ENCODE peak calls at places on chromosomes 3 and 15, in four cellular contexts. B is A549, N is AG10803, H is astrocyte of the spinal cord. C is an unnamed sample.

GRCh38 chr15:99911824-99912223 is 178.6 kb upstream of the LYSMD4 start:
- DNase-seq in B (no peak), N (no peak), H (no peak), C (no peak)

GRCh38 chr3:127408684-127409420 is 121.0 kb upstream of the PRR20G start:
- DNase-seq in H (no peak), B (no peak), N (no peak), C (no peak)

GRCh38 chr15:64247906-64248541 is 85.2 kb upstream of the PPIB start:
- DNase-seq in N (peak), B (peak), H (peak), C (peak)

GRCh38 chr3:45966969-45967640 is 23.8 kb downstream of the CXCR6 start:
- DNase-seq in N (no peak), H (no peak), B (no peak), C (no peak)

GRCh38 chr3:65077124-65077523 is 389.3 kb upstream of the ADAMTS9 start:
- DNase-seq in B (no peak), N (no peak), H (no peak), C (no peak)

GRCh38 chr15:29377141-29377540 is 107.5 kb upstream of the NSMCE3 start:
- DNase-seq in H (no peak), B (no peak), N (no peak), C (no peak)

GRCh38 chr3:53796161-53796560 is 50.1 kb downstream of the CHDH start:
- DNase-seq in H (no peak), N (no peak), B (no peak), C (no peak)

GRCh38 chr15:73602992-73603391 is 30.2 kb downstream of the NPTN start:
- DNase-seq in B (no peak), N (no peak), H (no peak), C (no peak)

GRCh38 chr3:128235207-128235933 is 82.1 kb downstream of the EEFSEC start:
- DNase-seq in H (no peak), B (no peak), N (no peak), C (no peak)

GRCh38 chr3:64666171-64666581 is 21.6 kb downstream of the ADAMTS9 start:
- DNase-seq in B (peak), H (no peak), N (peak), C (peak)

GRCh38 chr3:170815340-170815739 is 54.7 kb downstream of the RPL22L1 start:
- DNase-seq in B (no peak), N (no peak), H (peak), C (no peak)

GRCh38 chr15:90002428-90002844 is 1.3 kb downstream of the ZNF710 start:
- DNase-seq in H (peak), N (peak), B (peak), C (no peak)

GRCh38 chr3:39385456-39386098 is 2.4 kb downstream of the SLC25A38 start:
- DNase-seq in N (no peak), H (no peak), B (no peak), C (no peak)

GRCh38 chr3:113143353-113143752 is 68.0 kb upstream of the BOC start:
- DNase-seq in B (no peak), N (no peak), H (no peak), C (no peak)

GRCh38 chr15:85869124-85869523 is 74.4 kb upstream of the KLHL25 start:
- DNase-seq in N (no peak), H (no peak), B (no peak), C (no peak)

GRCh38 chr15:95442107-95442719 is 888.3 kb upstream of the NR2F2 start:
- DNase-seq in H (no peak), N (no peak), B (no peak), C (no peak)

GRCh38 chr15:38868326-38869114 is 303.9 kb upstream of the RASGRP1 start:
- DNase-seq in N (peak), B (peak), H (peak), C (peak)

GRCh38 chr3:156390846-156391245 is 164.1 kb downstream of the SSR3 start:
- DNase-seq in B (no peak), N (no peak), H (no peak), C (no peak)

GRCh38 chr15:82850731-82851130 is 41.3 kb downstream of the WHAMM start:
- DNase-seq in B (no peak), H (no peak), N (no peak), C (no peak)

GRCh38 chr3:101865751-101866509 is 16.6 kb downstream of the NFKBIZ start:
- DNase-seq in B (no peak), H (no peak), N (no peak), C (no peak)

GRCh38 chr3:135083756-135084155 is 288.7 kb downstream of the EPHB1 start:
- DNase-seq in N (no peak), H (no peak), B (no peak), C (no peak)

GRCh38 chr3:2898591-2899353 is 211.4 kb downstream of the IL5RA start:
- DNase-seq in B (no peak), N (no peak), H (no peak), C (no peak)

GRCh38 chr3:193875601-193876321 is 260.2 kb upstream of the HES1 start:
- DNase-seq in H (no peak), N (no peak), B (no peak), C (no peak)

GRCh38 chr3:10353160-10353559 is 32.2 kb upstream of the SEC13 start:
- DNase-seq in N (no peak), H (peak), B (no peak), C (no peak)

GRCh38 chr3:156359337-156359736 is 195.6 kb downstream of the SSR3 start:
- DNase-seq in H (peak), B (no peak), N (no peak), C (no peak)

GRCh38 chr3:55615694-55616310 is 128.7 kb upstream of the WNT5A start:
- DNase-seq in B (no peak), N (peak), H (no peak), C (no peak)

GRCh38 chr15:57607570-57608000 is 15.9 kb downstream of the MYZAP start:
- DNase-seq in N (peak), H (peak), B (peak), C (peak)

GRCh38 chr3:188350956-188351355 is 197.0 kb downstream of the LPP start:
- DNase-seq in H (no peak), N (no peak), B (no peak), C (no peak)

GRCh38 chr3:119819806-119820205 is 37.9 kb downstream of the NR1I2 start:
- DNase-seq in H (no peak), B (no peak), N (peak), C (no peak)

GRCh38 chr15:40339621-40339945 is 1.2 kb downstream of the CCDC9B start:
- DNase-seq in H (no peak), N (no peak), B (peak), C (no peak)

GRCh38 chr3:46575577-46576222 is 9.6 kb upstream of the LRRC2 start:
- DNase-seq in N (no peak), H (no peak), B (no peak), C (no peak)

GRCh38 chr3:46337911-46338310 is 16.0 kb upstream of the CCR2 start:
- DNase-seq in N (no peak), H (no peak), B (no peak), C (no peak)

GRCh38 chr3:126893651-126894050 is 89.3 kb upstream of the PLXNA1 start:
- DNase-seq in N (no peak), H (no peak), B (no peak), C (no peak)

GRCh38 chr15:79897380-79897678 is 515 bp upstream of the MTHFS start:
- DNase-seq in N (no peak), B (no peak), H (peak), C (no peak)

GRCh38 chr3:191282262-191283215 is 46.7 kb upstream of the CCDC50 start:
- DNase-seq in H (no peak), B (no peak), N (no peak), C (no peak)

DNA sequence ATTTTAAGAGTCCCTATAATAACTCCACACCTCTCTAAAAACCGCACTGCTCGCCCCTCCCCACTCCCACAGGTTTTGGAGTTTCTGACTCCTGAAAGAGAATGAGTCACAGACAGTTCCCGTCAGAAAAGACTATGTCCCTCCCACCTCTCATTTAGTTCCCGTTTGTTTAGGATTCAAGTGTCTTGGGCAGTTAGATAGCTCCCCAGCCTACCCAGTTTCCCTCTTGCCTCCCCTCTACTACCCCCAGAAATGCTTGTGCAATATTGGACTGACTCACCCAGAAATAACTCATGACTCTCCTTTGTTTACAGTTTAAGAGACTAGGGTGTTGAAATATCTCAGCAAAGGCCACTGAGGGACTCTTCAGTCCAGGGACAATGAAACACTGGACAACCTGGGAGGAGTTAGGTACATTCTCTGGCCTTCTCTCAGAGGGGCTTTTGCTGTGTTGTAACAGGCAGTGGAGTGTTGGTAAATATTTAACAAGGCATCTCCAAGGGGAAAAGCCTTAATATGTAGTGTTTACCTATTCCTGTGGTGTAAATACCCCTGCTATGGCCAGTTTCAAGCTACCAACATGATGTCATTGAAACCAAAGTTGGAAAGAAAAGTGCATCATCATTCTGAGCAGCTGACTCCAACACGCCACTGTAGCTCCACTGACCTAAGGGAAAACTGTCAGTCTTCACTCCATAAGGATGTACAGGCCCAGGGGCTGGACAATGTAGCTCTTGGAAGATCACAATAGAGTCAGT is 96.1 kb upstream of the CHD2 start:
- DNase-seq in H (peak), N (peak), B (peak), C (peak)
- TF ChIP-seq CTCF in H (no peak), N (no peak), B (no peak), C (no peak)

GRCh38 chr3:158768361-158768787 is 33.5 kb upstream of the MFSD1 start:
- DNase-seq in H (peak), N (peak), B (peak), C (peak)
- TF ChIP-seq CTCF in H (no peak), N (no peak), B (no peak), C (no peak)

DNA sequence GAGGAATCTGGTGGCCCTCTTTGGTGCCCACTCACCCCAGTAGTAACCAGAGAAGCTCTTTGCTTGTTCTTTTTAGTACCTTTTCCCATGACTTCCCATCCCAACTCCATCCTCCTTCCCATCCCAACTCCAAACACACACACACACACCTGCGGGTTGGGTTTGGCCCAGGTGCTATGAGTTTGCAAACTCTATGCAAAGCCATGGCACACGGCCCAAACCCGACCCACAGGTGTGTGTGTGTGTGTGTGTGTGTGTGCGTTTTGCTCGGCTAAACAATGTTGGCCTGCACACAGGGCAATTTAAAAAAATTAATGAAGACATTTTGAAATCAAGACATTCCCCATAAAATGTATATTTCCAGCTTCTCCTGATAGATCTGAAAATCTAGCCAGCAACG is 103.7 kb upstream of the TLE3 start:
- DNase-seq in B (no peak), H (no peak), N (no peak), C (no peak)
- TF ChIP-seq CTCF in B (no peak), H (no peak), N (no peak), C (no peak)

GRCh38 chr15:63166219-63166618 is 8.9 kb upstream of the RPS27L start:
- DNase-seq in B (peak), H (no peak), N (peak), C (peak)
- TF ChIP-seq CTCF in B (no peak), H (no peak), N (peak), C (peak)

C was measured in HFFc6.